ENCODE peak calls at places on chromosome 20, in nine cellular contexts. H is uterus; O is choroid plexus epithelial cell; U is kidney; D is heart right ventricle; W is CD8-positive, alpha-beta T cell; K is colonic mucosa; B is spleen; X is tibial artery. T is an unnamed sample.

GRCh38 chr20:10061641-10062040 is 26.9 kb downstream of the ANKEF1 start:
- DNase-seq in H (no peak), O (no peak), U (no peak), D (no peak), W (no peak), K (no peak), B (no peak), X (no peak), T (no peak)

GRCh38 chr20:35327074-35327976 is 35.1 kb upstream of the FAM83C start:
- DNase-seq in H (no peak), O (peak), U (no peak), D (no peak), W (no peak), K (peak), B (no peak), X (no peak), T (no peak)

GRCh38 chr20:58647814-58648501 is 3.1 kb upstream of the STX16 start:
- DNase-seq in H (peak), O (peak), U (peak), D (peak), W (no peak), K (no peak), B (no peak), X (peak), T (no peak)

GRCh38 chr20:17965042-17965697 is 3.4 kb downstream of the SNX5 start:
- DNase-seq in H (no peak), O (no peak), U (no peak), D (no peak), W (no peak), K (peak), B (peak), X (no peak), T (no peak)

GRCh38 chr20:56003111-56003800 is 2.1 kb downstream of the CBLN4 start:
- DNase-seq in H (no peak), O (no peak), U (no peak), D (no peak), W (no peak), K (no peak), B (no peak), X (no peak), T (no peak)

GRCh38 chr20:890671-891070 is 25.5 kb downstream of the ANGPT4 start:
- DNase-seq in H (no peak), O (no peak), U (no peak), D (no peak), W (no peak), K (no peak), B (peak), X (no peak), T (no peak)

GRCh38 chr20:46739441-46740213 is 30.2 kb downstream of the SLC2A10 start:
- DNase-seq in H (no peak), O (peak), U (no peak), D (no peak), W (no peak), K (no peak), B (no peak), X (no peak), T (no peak)

GRCh38 chr20:62496525-62497218 is 20.9 kb upstream of the GATA5 start:
- DNase-seq in H (no peak), O (no peak), U (no peak), D (no peak), W (peak), K (no peak), B (no peak), X (no peak), T (peak)

GRCh38 chr20:62557999-62558408 is 82.2 kb upstream of the GATA5 start:
- DNase-seq in H (no peak), O (no peak), U (no peak), D (no peak), W (no peak), K (no peak), B (no peak), X (no peak), T (no peak)

GRCh38 chr20:37276494-37277252 is 12.8 kb upstream of the MANBAL start:
- DNase-seq in H (peak), O (peak), U (no peak), D (peak), W (no peak), K (peak), B (no peak), X (peak), T (no peak)

GRCh38 chr20:9518776-9519175 is 4.4 kb downstream of the LAMP5 start:
- DNase-seq in H (no peak), O (no peak), U (no peak), D (no peak), W (no peak), K (no peak), B (no peak), X (no peak), T (no peak)

GRCh38 chr20:18672826-18673225 is 85.0 kb downstream of the DTD1 start:
- DNase-seq in H (no peak), O (no peak), U (no peak), D (no peak), W (no peak), K (no peak), B (no peak), X (no peak), T (no peak)

GRCh38 chr20:51195419-51195901 is 172.6 kb upstream of the KCNG1 start:
- DNase-seq in H (no peak), O (peak), U (no peak), D (no peak), W (no peak), K (no peak), B (no peak), X (no peak), T (no peak)

GRCh38 chr20:63878855-63879254 is 13.8 kb downstream of the TPD52L2 start:
- DNase-seq in H (no peak), O (no peak), U (no peak), D (no peak), W (no peak), K (no peak), B (peak), X (no peak), T (no peak)

GRCh38 chr20:37524859-37525708 is 2.6 kb downstream of the BLCAP start:
- DNase-seq in H (no peak), O (no peak), U (no peak), D (no peak), W (peak), K (no peak), B (peak), X (no peak), T (no peak)

GRCh38 chr20:32945710-32946221 is 58.5 kb downstream of the SUN5 start:
- DNase-seq in H (no peak), O (peak), U (no peak), D (no peak), W (no peak), K (no peak), B (no peak), X (no peak), T (no peak)

GRCh38 chr20:4130404-4131189 is 115.2 kb upstream of the RNF24 start:
- DNase-seq in H (no peak), O (peak), U (no peak), D (no peak), W (peak), K (no peak), B (no peak), X (no peak), T (no peak)

GRCh38 chr20:46767127-46767761 is 57.8 kb downstream of the SLC2A10 start:
- DNase-seq in H (no peak), O (peak), U (no peak), D (no peak), W (no peak), K (peak), B (no peak), X (no peak), T (peak)

GRCh38 chr20:31516651-31517050 is 2.4 kb downstream of the HM13 start:
- DNase-seq in H (no peak), O (no peak), U (no peak), D (no peak), W (no peak), K (no peak), B (no peak), X (no peak), T (no peak)

GRCh38 chr20:61753196-61753942 is 312.3 kb downstream of the TAF4 start:
- DNase-seq in H (no peak), O (peak), U (peak), D (no peak), W (no peak), K (no peak), B (no peak), X (no peak), T (no peak)

GRCh38 chr20:32963176-32963575 is 41.1 kb downstream of the SUN5 start:
- DNase-seq in H (no peak), O (no peak), U (peak), D (no peak), W (no peak), K (no peak), B (peak), X (no peak), T (no peak)

GRCh38 chr20:40225596-40225995 is 463.4 kb downstream of the MAFB start:
- DNase-seq in H (no peak), O (no peak), U (no peak), D (no peak), W (no peak), K (no peak), B (no peak), X (no peak), T (no peak)

GRCh38 chr20:37992802-37993538 is 40.3 kb downstream of the TTI1 start:
- DNase-seq in H (no peak), O (peak), U (no peak), D (peak), W (peak), K (peak), B (no peak), X (no peak), T (peak)

GRCh38 chr20:4457566-4458543 is 263.9 kb upstream of the PRND start:
- DNase-seq in H (no peak), O (peak), U (peak), D (no peak), W (no peak), K (no peak), B (no peak), X (no peak), T (no peak)

GRCh38 chr20:20096421-20096820 is 44.1 kb downstream of the CFAP61 start:
- DNase-seq in H (no peak), O (no peak), U (no peak), D (no peak), W (no peak), K (no peak), B (no peak), X (no peak), T (no peak)

GRCh38 chr20:11247059-11247630 is 573.3 kb upstream of the JAG1 start:
- DNase-seq in H (no peak), O (no peak), U (no peak), D (no peak), W (no peak), K (no peak), B (no peak), X (no peak), T (no peak)

GRCh38 chr20:45927071-45927878 is 7.2 kb upstream of the PCIF1 start:
- DNase-seq in H (no peak), O (no peak), U (no peak), D (no peak), W (no peak), K (no peak), B (no peak), X (no peak), T (no peak)

GRCh38 chr20:63067721-63068560 is 61.2 kb upstream of the BHLHE23 start:
- DNase-seq in H (no peak), O (no peak), U (peak), D (no peak), W (no peak), K (no peak), B (peak), X (no peak), T (no peak)

GRCh38 chr20:31840906-31841816 is 4.2 kb downstream of the FOXS1 start:
- DNase-seq in H (no peak), O (no peak), U (no peak), D (no peak), W (no peak), K (no peak), B (no peak), X (no peak), T (no peak)

GRCh38 chr20:35988910-35989463 is 20.6 kb downstream of the CNBD2 start:
- DNase-seq in H (no peak), O (no peak), U (no peak), D (no peak), W (no peak), K (no peak), B (no peak), X (no peak), T (no peak)

GRCh38 chr20:22582386-22582959 is 1.9 kb downstream of the FOXA2 start:
- DNase-seq in H (no peak), O (no peak), U (no peak), D (no peak), W (no peak), K (no peak), B (no peak), X (no peak), T (no peak)

GRCh38 chr20:54346269-54346668 is 129.1 kb upstream of the DOK5 start:
- DNase-seq in H (no peak), O (no peak), U (no peak), D (no peak), W (no peak), K (no peak), B (no peak), X (no peak), T (no peak)

GRCh38 chr20:51966296-51966971 is 164.1 kb upstream of the SALL4 start:
- DNase-seq in H (peak), O (peak), U (no peak), D (peak), W (no peak), K (peak), B (no peak), X (peak), T (peak)

GRCh38 chr20:47740225-47741184 is 44.8 kb downstream of the SULF2 start:
- DNase-seq in H (no peak), O (no peak), U (peak), D (no peak), W (no peak), K (no peak), B (peak), X (peak), T (no peak)

GRCh38 chr20:45115829-45116228 is 855 bp upstream of the WFDC5 start:
- DNase-seq in H (no peak), O (no peak), U (no peak), D (no peak), W (no peak), K (no peak), B (no peak), X (no peak), T (no peak)

GRCh38 chr20:48921168-48921882 is at the start of gene ARFGEF2:
- DNase-seq in H (peak), O (peak), U (peak), D (peak), W (peak), K (peak), B (peak), X (peak), T (peak)
- TF ChIP-seq CTCF in H (peak), O (no peak), U (no peak), D (peak), W (no peak), K (no peak), B (peak), X (no peak), T (no peak)

DNA sequence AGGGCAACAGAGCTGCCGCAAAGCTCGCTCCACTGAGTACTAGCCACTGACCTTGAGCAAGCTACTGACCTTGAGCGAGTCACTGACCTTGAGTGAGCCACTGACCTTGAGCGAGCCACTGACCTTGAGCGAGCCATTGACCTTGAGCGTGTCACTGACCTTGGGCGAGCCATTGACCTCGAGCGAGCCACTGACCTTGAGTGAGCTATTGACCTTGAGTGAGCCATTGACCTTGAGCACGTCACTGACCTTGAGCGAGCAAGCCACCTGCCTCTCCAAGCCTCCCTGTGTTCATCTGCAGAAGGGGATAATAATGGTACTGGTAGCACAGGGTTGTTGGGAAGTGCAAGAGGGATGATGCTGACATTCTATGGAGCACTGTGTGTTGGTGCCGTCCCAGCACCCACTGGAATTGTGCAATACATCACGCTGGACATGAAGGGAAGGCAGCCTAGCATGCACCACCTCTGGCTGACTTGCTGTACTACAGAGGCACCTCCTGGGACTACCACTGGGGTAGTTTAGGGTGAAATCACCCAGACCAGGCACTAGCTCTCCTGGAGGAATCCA is 60.2 kb downstream of the CTCFL start:
- DNase-seq in H (no peak), O (peak), U (peak), D (no peak), W (no peak), K (no peak), B (peak), X (no peak), T (no peak)
- TF ChIP-seq CTCF in H (no peak), O (peak), U (peak), D (no peak), W (no peak), K (no peak), B (peak), X (no peak), T (no peak)

GRCh38 chr20:41508335-41508734 is 109.8 kb downstream of the CHD6 start:
- DNase-seq in H (no peak), O (no peak), U (no peak), D (no peak), W (no peak), K (peak), B (no peak), X (no peak), T (no peak)
- TF ChIP-seq CTCF in H (no peak), O (no peak), U (no peak), D (peak), W (no peak), K (no peak), B (no peak), X (no peak), T (no peak)

GRCh38 chr20:39089029-39089428 is 126.9 kb downstream of the DHX35 start:
- DNase-seq in H (no peak), O (no peak), U (no peak), D (no peak), W (no peak), K (no peak), B (no peak), X (no peak), T (no peak)

GRCh38 chr20:39092733-39093410 is 130.7 kb downstream of the DHX35 start:
- DNase-seq in H (no peak), O (no peak), U (no peak), D (no peak), W (no peak), K (no peak), B (no peak), X (no peak), T (no peak)

GRCh38 chr20:39089797-39090196 is 127.7 kb downstream of the DHX35 start:
- DNase-seq in H (no peak), O (no peak), U (no peak), D (no peak), W (no peak), K (no peak), B (no peak), X (no peak), T (no peak)

GRCh38 chr20:39090881-39091280 is 128.7 kb downstream of the DHX35 start:
- DNase-seq in H (no peak), O (no peak), U (no peak), D (no peak), W (no peak), K (no peak), B (no peak), X (no peak), T (no peak)
- TF ChIP-seq CTCF in H (no peak), O (no peak), U (no peak), D (no peak), W (no peak), K (no peak), B (no peak), X (no peak), T (no peak)

GRCh38 chr20:7272512-7272911 is 505.0 kb downstream of the BMP2 start:
- DNase-seq in H (no peak), O (peak), U (no peak), D (no peak), W (no peak), K (no peak), B (no peak), X (no peak), T (no peak)
- TF ChIP-seq CTCF in H (no peak), O (peak), U (peak), D (peak), W (no peak), K (no peak), B (no peak), X (no peak), T (peak)

GRCh38 chr20:6766433-6766832 is 1.1 kb upstream of the BMP2 start:
- DNase-seq in H (no peak), O (no peak), U (no peak), D (no peak), W (no peak), K (peak), B (no peak), X (no peak), T (no peak)

GRCh38 chr20:6765469-6766058 is 1.9 kb upstream of the BMP2 start:
- DNase-seq in H (no peak), O (peak), U (no peak), D (no peak), W (no peak), K (no peak), B (no peak), X (no peak), T (no peak)

GRCh38 chr20:6768228-6769185 is 1.0 kb downstream of the BMP2 start:
- DNase-seq in H (no peak), O (peak), U (peak), D (peak), W (no peak), K (peak), B (peak), X (peak), T (peak)

GRCh38 chr20:6767166-6767535 is 335 bp upstream of the BMP2 start:
- DNase-seq in H (peak), O (peak), U (no peak), D (no peak), W (no peak), K (no peak), B (no peak), X (no peak), T (no peak)

GRCh38 chr20:6767536-6768227 is at the start of gene BMP2:
- DNase-seq in H (no peak), O (peak), U (peak), D (peak), W (no peak), K (peak), B (peak), X (peak), T (peak)
- TF ChIP-seq CTCF in H (no peak), O (no peak), U (peak), D (peak), W (no peak), K (no peak), B (no peak), X (no peak), T (no peak)